ENCODE peak calls at places on chromosome 17, in six cellular contexts. L is cardiac muscle cell, X is tibial nerve, T is heart left ventricle, O is hepatocyte, M is lower lobe of right lung. Q is an unnamed sample.

GRCh38 chr17:50037321-50038107 is 18.4 kb upstream of the ITGA3 start:
- DNase-seq in O (peak; percentile 40), T (peak; percentile 54), M (peak; percentile 85), L (peak; percentile 91), X (peak; percentile 14), Q (no peak)

GRCh38 chr17:8965394-8966168 is at the start of gene PIK3R5:
- DNase-seq in O (peak; percentile 78), M (peak; percentile 81), L (no peak), T (peak; percentile 47), X (no peak), Q (no peak)

GRCh38 chr17:38509008-38509771 is 80.9 kb downstream of the ARHGAP23 start:
- DNase-seq in T (peak; percentile 79), X (peak; percentile 79), O (peak; percentile 95), M (peak; percentile 80), L (peak; percentile 93), Q (peak; percentile 95)

GRCh38 chr17:64689106-64689505 is 27.0 kb upstream of the SMURF2 start:
- DNase-seq in M (no peak), X (no peak), T (no peak), L (no peak), O (no peak), Q (peak; percentile 28)

GRCh38 chr17:49494937-49495841 is at the start of gene NGFR:
- DNase-seq in T (peak; percentile 56), X (no peak), M (no peak), O (peak; percentile 75), L (peak; percentile 38), Q (peak; percentile 69)

GRCh38 chr17:35315283-35315682 is 58.1 kb downstream of the SLFN11 start:
- DNase-seq in X (no peak), L (peak; percentile 91), O (no peak), M (no peak), T (peak; percentile 38), Q (no peak)

GRCh38 chr17:63916566-63917185 is 2.0 kb downstream of the GH1 start:
- DNase-seq in L (no peak), M (no peak), X (no peak), T (no peak), O (no peak), Q (no peak)

GRCh38 chr17:63675231-63675606 is 24.7 kb downstream of the LIMD2 start:
- DNase-seq in M (no peak), T (no peak), L (peak; percentile 52), X (no peak), O (no peak), Q (no peak)

GRCh38 chr17:80819422-80820164 is 172.0 kb upstream of the CHMP6 start:
- DNase-seq in L (no peak), X (no peak), M (no peak), T (no peak), O (no peak), Q (peak; percentile 74)

GRCh38 chr17:55264273-55264639 is 504 bp upstream of the HLF start:
- DNase-seq in O (no peak), X (no peak), L (no peak), T (no peak), M (no peak), Q (no peak)
- H3K27me3 ChIP-seq in O (peaks cover 76% of the 10 kb centered on the region), X (no peaks in the 10 kb centered on the region), L (peaks cover 80% of the 10 kb centered on the region), T (peaks cover 12% of the 10 kb centered on the region), M (peaks cover 45% of the 10 kb centered on the region), Q (peaks cover 10% of the 10 kb centered on the region)

DNA sequence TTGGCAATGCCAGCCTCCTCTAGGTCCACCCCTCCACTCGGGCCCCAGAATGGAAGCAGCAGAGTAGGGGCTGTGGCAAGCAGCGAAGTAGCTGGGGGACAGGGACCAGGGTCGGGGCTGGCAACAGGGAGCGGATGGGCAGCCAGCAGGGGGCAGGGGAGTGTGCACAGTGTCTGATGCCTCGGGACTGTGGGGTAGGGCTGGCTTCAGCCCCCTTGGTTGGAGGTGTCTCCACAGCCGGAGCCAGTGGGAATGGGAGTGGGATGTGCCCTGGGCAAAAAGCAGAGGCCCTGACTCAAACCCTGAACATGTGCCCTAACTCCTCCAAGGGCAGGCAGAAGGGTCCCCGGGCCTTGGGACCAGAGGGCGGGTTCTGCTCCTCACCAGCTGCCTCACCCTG is 18.5 kb upstream of the ARHGAP27 start:
- DNase-seq in M (no peak), L (no peak), X (no peak), T (no peak), O (no peak), Q (peak; percentile 46)
- TF ChIP-seq CTCF in M (no peak), L (no peak), X (no peak), T (no peak), O (no peak), Q (peak; percentile 35)

DNA sequence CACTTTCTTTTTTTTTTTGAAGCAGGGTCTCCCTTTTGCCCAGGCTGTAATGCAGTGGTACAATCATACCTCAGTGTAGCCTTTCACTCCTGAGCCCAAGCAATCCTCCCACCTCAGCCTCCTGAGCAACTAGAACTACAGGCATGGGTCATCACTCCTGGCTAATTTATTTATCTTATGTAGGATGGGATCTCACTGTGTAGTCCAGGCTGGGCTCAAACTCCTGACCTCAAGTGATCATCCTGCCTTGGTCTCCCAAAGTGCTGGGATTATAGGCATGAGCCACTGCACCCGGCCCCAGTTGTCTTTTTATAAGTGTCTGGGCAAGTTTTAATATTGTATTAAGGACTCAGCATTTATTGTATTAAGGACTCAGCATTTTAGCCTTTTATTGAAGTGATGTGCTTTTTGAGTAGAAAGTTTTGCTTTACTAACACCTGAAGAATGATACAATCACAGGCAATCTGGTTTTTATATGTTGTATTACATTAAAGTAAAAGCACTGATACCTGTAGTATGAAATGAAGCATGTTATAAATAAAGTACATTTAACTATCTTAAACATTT is 22.9 kb downstream of the VMP1 start:
- DNase-seq in L (no peak), X (no peak), T (no peak), M (no peak), O (no peak), Q (no peak)
- H3K4me3 ChIP-seq in L (no peak overlapping the region), X (no peak overlapping the region), T (no peak overlapping the region), M (no peak overlapping the region), O (no peak overlapping the region), Q (no peak overlapping the region)

DNA sequence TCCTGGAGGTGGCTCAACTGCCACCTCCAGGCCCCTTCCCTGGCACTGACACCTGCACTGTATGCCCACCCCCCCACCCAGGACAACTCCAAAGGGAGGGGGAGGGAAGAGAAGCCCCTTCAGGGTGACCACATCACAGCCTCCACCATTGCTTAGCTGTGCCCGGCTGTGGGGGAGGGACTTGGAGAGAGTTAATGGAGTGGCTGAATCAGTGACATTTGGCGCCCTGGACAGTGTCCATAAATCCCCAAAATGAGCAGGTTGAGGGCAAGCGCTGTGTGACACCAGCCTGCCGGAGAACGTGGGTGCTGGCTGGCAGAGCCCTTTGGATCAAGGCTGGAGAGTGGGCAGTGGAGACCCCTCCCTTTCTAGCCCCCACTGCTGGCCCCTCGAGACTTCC is 883 bp downstream of the USH1G start:
- DNase-seq in O (peak; percentile 4), L (no peak), T (no peak), X (no peak), M (no peak), Q (no peak)
- H3K27me3 ChIP-seq in O (peaks cover 48% of the 10 kb centered on the region), L (peaks cover 48% of the 10 kb centered on the region), T (peaks cover 84% of the 10 kb centered on the region), X (no peaks in the 10 kb centered on the region), M (peaks cover 75% of the 10 kb centered on the region), Q (peaks cover 46% of the 10 kb centered on the region)

GRCh38 chr17:30997270-30997669 is 26.4 kb downstream of the RNF135 start:
- DNase-seq in X (no peak), L (no peak), O (no peak), T (no peak), M (no peak), Q (no peak)

GRCh38 chr17:30995347-30995746 is 24.5 kb downstream of the RNF135 start:
- DNase-seq in O (no peak), X (no peak), L (no peak), M (no peak), T (no peak), Q (no peak)

GRCh38 chr17:30996481-30996880 is 25.6 kb downstream of the RNF135 start:
- DNase-seq in O (peak; percentile 30), L (no peak), M (no peak), X (no peak), T (no peak), Q (no peak)

GRCh38 chr17:30990458-30990857 is 19.6 kb downstream of the RNF135 start:
- DNase-seq in M (no peak), T (no peak), X (no peak), L (no peak), O (no peak), Q (no peak)

DNA sequence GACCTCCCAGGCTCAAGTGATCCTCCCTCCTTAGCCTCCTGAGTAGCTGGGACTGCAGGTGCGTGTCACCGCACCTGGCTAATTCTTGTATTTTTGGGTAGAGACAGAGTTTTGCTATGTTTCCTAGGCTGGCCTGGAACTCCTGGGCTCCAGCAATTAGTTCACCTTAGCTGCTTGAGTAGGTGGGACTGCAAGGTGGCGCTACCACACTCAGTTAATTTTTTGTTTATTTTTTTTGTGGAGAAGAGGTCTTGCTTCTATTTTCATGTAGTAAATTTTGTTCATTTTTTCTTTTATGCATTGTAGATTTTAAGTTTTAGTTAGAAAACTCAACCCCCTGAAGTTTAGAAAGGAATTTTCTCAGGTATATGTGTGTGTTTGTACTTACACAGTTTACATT is 21.7 kb downstream of the RNF135 start:
- DNase-seq in L (no peak), O (no peak), X (no peak), T (no peak), M (no peak), Q (no peak)
- TF ChIP-seq CTCF in L (no peak), O (no peak), X (no peak), T (no peak), M (no peak), Q (no peak)